ENCODE peak calls at places on chromosomes 12 and 14, in four cellular contexts. K is tibial artery; C is naive thymus-derived CD4-positive, alpha-beta T cell; R is cardiac muscle cell. G is an unnamed sample.

GRCh38 chr14:73784065-73784987 is 67.3 kb upstream of the PTGR2 start:
- DNase-seq in K (peak), C (no peak), R (peak), G (no peak)

GRCh38 chr14:101561145-101561896 is at the start of gene DIO3:
- DNase-seq in K (peak), C (no peak), R (peak), G (no peak)

GRCh38 chr12:21774358-21775129 is at the start of gene KCNJ8:
- DNase-seq in K (peak), C (no peak), R (peak), G (no peak)

GRCh38 chr14:76467843-76468242 is 91.9 kb downstream of the ESRRB start:
- DNase-seq in K (no peak), C (no peak), R (no peak), G (no peak)

GRCh38 chr14:51398898-51399297 is 158.9 kb downstream of the TMX1 start:
- DNase-seq in K (no peak), C (no peak), R (no peak), G (no peak)

GRCh38 chr14:94623422-94623809 is 11.2 kb downstream of the SERPINA3 start:
- DNase-seq in K (peak), C (no peak), R (no peak), G (no peak)

GRCh38 chr14:101557321-101557695 is 4.0 kb upstream of the DIO3 start:
- DNase-seq in K (no peak), C (no peak), R (no peak), G (no peak)

GRCh38 chr12:81212996-81213696 is 135.3 kb downstream of the ACSS3 start:
- DNase-seq in K (no peak), C (no peak), R (no peak), G (no peak)

GRCh38 chr12:32107376-32108267 is 975 bp downstream of the BICD1 start:
- DNase-seq in K (no peak), C (peak), R (peak), G (no peak)

GRCh38 chr14:55160989-55161388 is 30.4 kb downstream of the DLGAP5 start:
- DNase-seq in K (no peak), C (peak), R (no peak), G (no peak)

G was measured in smooth muscle cell of the brain vasculature.